ENCODE peak calls at places on chromosomes 3 and 15, in five cellular contexts. One of them, this sample, is unnamed.

GRCh38 chr3:187735837-187736236 is 9.4 kb downstream of the BCL6 start:
- DNase-seq in cardiac fibroblast: no peak
- DNase-seq in GOT3: no peak
- DNase-seq in ACHN: no peak
- DNase-seq in stimulated activated CD4-positive, alpha-beta T cell treated with anti-CD3 and anti-CD28 coated beads, Interleukin-2, amount 100 ng/mL, for 48 hours: no peak
- DNase-seq in this sample: no peak

GRCh38 chr3:124800076-124800475 is 69.8 kb downstream of the UMPS start:
- DNase-seq in ACHN: no peak
- DNase-seq in cardiac fibroblast: no peak
- DNase-seq in GOT3: no peak
- DNase-seq in stimulated activated CD4-positive, alpha-beta T cell treated with anti-CD3 and anti-CD28 coated beads, Interleukin-2, amount 100 ng/mL, for 48 hours: no peak
- DNase-seq in this sample: no peak

GRCh38 chr3:119309591-119309990 is 15.4 kb downstream of the ARHGAP31 start:
- DNase-seq in ACHN: no peak
- DNase-seq in stimulated activated CD4-positive, alpha-beta T cell treated with anti-CD3 and anti-CD28 coated beads, Interleukin-2, amount 100 ng/mL, for 48 hours: no peak
- DNase-seq in cardiac fibroblast: no peak
- DNase-seq in GOT3: no peak
- DNase-seq in this sample: no peak

GRCh38 chr3:116007000-116007399 is 383.7 kb downstream of the GAP43 start:
- DNase-seq in cardiac fibroblast: no peak
- DNase-seq in GOT3: no peak
- DNase-seq in ACHN: no peak
- DNase-seq in stimulated activated CD4-positive, alpha-beta T cell treated with anti-CD3 and anti-CD28 coated beads, Interleukin-2, amount 100 ng/mL, for 48 hours: no peak
- DNase-seq in this sample: no peak

GRCh38 chr15:28017423-28017924 is 81.6 kb downstream of the OCA2 start:
- DNase-seq in cardiac fibroblast: no peak
- DNase-seq in stimulated activated CD4-positive, alpha-beta T cell treated with anti-CD3 and anti-CD28 coated beads, Interleukin-2, amount 100 ng/mL, for 48 hours: no peak
- DNase-seq in GOT3: no peak
- DNase-seq in ACHN: peak; percentile 2
- DNase-seq in this sample: peak; percentile 52

GRCh38 chr3:62556121-62556520 is 182.8 kb upstream of the FEZF2 start:
- DNase-seq in ACHN: no peak
- DNase-seq in stimulated activated CD4-positive, alpha-beta T cell treated with anti-CD3 and anti-CD28 coated beads, Interleukin-2, amount 100 ng/mL, for 48 hours: no peak
- DNase-seq in cardiac fibroblast: no peak
- DNase-seq in GOT3: no peak
- DNase-seq in this sample: no peak

GRCh38 chr3:111852540-111852939 is 6.5 kb upstream of the PHLDB2 start:
- DNase-seq in stimulated activated CD4-positive, alpha-beta T cell treated with anti-CD3 and anti-CD28 coated beads, Interleukin-2, amount 100 ng/mL, for 48 hours: no peak
- DNase-seq in ACHN: no peak
- DNase-seq in cardiac fibroblast: peak; percentile 42
- DNase-seq in GOT3: no peak
- DNase-seq in this sample: no peak

GRCh38 chr15:40046721-40047412 is 7.9 kb upstream of the SRP14 start:
- DNase-seq in cardiac fibroblast: peak; percentile 42
- DNase-seq in stimulated activated CD4-positive, alpha-beta T cell treated with anti-CD3 and anti-CD28 coated beads, Interleukin-2, amount 100 ng/mL, for 48 hours: no peak
- DNase-seq in ACHN: peak; percentile 76
- DNase-seq in GOT3: no peak
- DNase-seq in this sample: peak; percentile 47

GRCh38 chr15:33292718-33293307 is 18.0 kb upstream of the RYR3 start:
- DNase-seq in cardiac fibroblast: peak; percentile 62
- DNase-seq in stimulated activated CD4-positive, alpha-beta T cell treated with anti-CD3 and anti-CD28 coated beads, Interleukin-2, amount 100 ng/mL, for 48 hours: peak; percentile 48
- DNase-seq in ACHN: peak; percentile 64
- DNase-seq in GOT3: no peak
- DNase-seq in this sample: peak; percentile 85

GRCh38 chr15:85772668-85773067 is 22.1 kb downstream of the KLHL25 start:
- DNase-seq in GOT3: no peak
- DNase-seq in stimulated activated CD4-positive, alpha-beta T cell treated with anti-CD3 and anti-CD28 coated beads, Interleukin-2, amount 100 ng/mL, for 48 hours: no peak
- DNase-seq in ACHN: no peak
- DNase-seq in cardiac fibroblast: no peak
- DNase-seq in this sample: no peak

GRCh38 chr3:140022061-140022781 is 87.2 kb downstream of the CLSTN2 start:
- DNase-seq in ACHN: no peak
- DNase-seq in cardiac fibroblast: no peak
- DNase-seq in stimulated activated CD4-positive, alpha-beta T cell treated with anti-CD3 and anti-CD28 coated beads, Interleukin-2, amount 100 ng/mL, for 48 hours: no peak
- DNase-seq in GOT3: no peak
- DNase-seq in this sample: no peak

GRCh38 chr3:13857702-13858380 is 22.0 kb downstream of the WNT7A start:
- DNase-seq in cardiac fibroblast: no peak
- DNase-seq in stimulated activated CD4-positive, alpha-beta T cell treated with anti-CD3 and anti-CD28 coated beads, Interleukin-2, amount 100 ng/mL, for 48 hours: no peak
- DNase-seq in ACHN: no peak
- DNase-seq in GOT3: no peak
- DNase-seq in this sample: no peak

GRCh38 chr3:177982034-177982433 is 554.2 kb upstream of the KCNMB2 start:
- DNase-seq in ACHN: no peak
- DNase-seq in cardiac fibroblast: no peak
- DNase-seq in GOT3: no peak
- DNase-seq in stimulated activated CD4-positive, alpha-beta T cell treated with anti-CD3 and anti-CD28 coated beads, Interleukin-2, amount 100 ng/mL, for 48 hours: no peak
- DNase-seq in this sample: no peak

GRCh38 chr3:17151598-17152373 is 267.0 kb downstream of the PLCL2 start:
- DNase-seq in GOT3: peak; percentile 11
- DNase-seq in stimulated activated CD4-positive, alpha-beta T cell treated with anti-CD3 and anti-CD28 coated beads, Interleukin-2, amount 100 ng/mL, for 48 hours: peak; percentile 69
- DNase-seq in cardiac fibroblast: no peak
- DNase-seq in ACHN: no peak
- DNase-seq in this sample: no peak

GRCh38 chr15:89806217-89806564 is 8.5 kb downstream of the ANPEP start:
- DNase-seq in ACHN: no peak
- DNase-seq in stimulated activated CD4-positive, alpha-beta T cell treated with anti-CD3 and anti-CD28 coated beads, Interleukin-2, amount 100 ng/mL, for 48 hours: no peak
- DNase-seq in cardiac fibroblast: no peak
- DNase-seq in GOT3: no peak
- DNase-seq in this sample: no peak

GRCh38 chr3:49900491-49901153 is 3.1 kb downstream of the MST1R start:
- DNase-seq in stimulated activated CD4-positive, alpha-beta T cell treated with anti-CD3 and anti-CD28 coated beads, Interleukin-2, amount 100 ng/mL, for 48 hours: no peak
- DNase-seq in ACHN: peak; percentile 85
- DNase-seq in cardiac fibroblast: peak; percentile 35
- DNase-seq in GOT3: peak; percentile 31
- DNase-seq in this sample: peak; percentile 88

GRCh38 chr3:43105597-43106292 is at the start of gene POMGNT2:
- DNase-seq in stimulated activated CD4-positive, alpha-beta T cell treated with anti-CD3 and anti-CD28 coated beads, Interleukin-2, amount 100 ng/mL, for 48 hours: peak; percentile 85
- DNase-seq in cardiac fibroblast: peak; percentile 85
- DNase-seq in ACHN: peak; percentile 86
- DNase-seq in GOT3: peak; percentile 67
- DNase-seq in this sample: peak; percentile 75

GRCh38 chr3:49327485-49327884 is 12.4 kb downstream of the USP4 start:
- DNase-seq in ACHN: peak; percentile 38
- DNase-seq in cardiac fibroblast: no peak
- DNase-seq in GOT3: no peak
- DNase-seq in stimulated activated CD4-positive, alpha-beta T cell treated with anti-CD3 and anti-CD28 coated beads, Interleukin-2, amount 100 ng/mL, for 48 hours: no peak
- DNase-seq in this sample: peak; percentile 37

GRCh38 chr15:33737687-33738606 is 230.3 kb upstream of the CHRM5 start:
- DNase-seq in cardiac fibroblast: peak; percentile 41
- DNase-seq in GOT3: no peak
- DNase-seq in ACHN: peak; percentile 51
- DNase-seq in stimulated activated CD4-positive, alpha-beta T cell treated with anti-CD3 and anti-CD28 coated beads, Interleukin-2, amount 100 ng/mL, for 48 hours: peak; percentile 43
- DNase-seq in this sample: peak; percentile 65

GRCh38 chr15:42919794-42920280 is 741 bp downstream of the TTBK2 start:
- DNase-seq in ACHN: peak; percentile 52
- DNase-seq in GOT3: no peak
- DNase-seq in stimulated activated CD4-positive, alpha-beta T cell treated with anti-CD3 and anti-CD28 coated beads, Interleukin-2, amount 100 ng/mL, for 48 hours: peak; percentile 13
- DNase-seq in cardiac fibroblast: peak; percentile 41
- DNase-seq in this sample: peak; percentile 57

GRCh38 chr15:73910904-73911303 is 15.4 kb upstream of the LOXL1 start:
- DNase-seq in cardiac fibroblast: no peak
- DNase-seq in ACHN: no peak
- DNase-seq in GOT3: no peak
- DNase-seq in stimulated activated CD4-positive, alpha-beta T cell treated with anti-CD3 and anti-CD28 coated beads, Interleukin-2, amount 100 ng/mL, for 48 hours: no peak
- DNase-seq in this sample: no peak

GRCh38 chr3:168655591-168655990 is 559.9 kb upstream of the GOLIM4 start:
- DNase-seq in cardiac fibroblast: no peak
- DNase-seq in stimulated activated CD4-positive, alpha-beta T cell treated with anti-CD3 and anti-CD28 coated beads, Interleukin-2, amount 100 ng/mL, for 48 hours: no peak
- DNase-seq in GOT3: no peak
- DNase-seq in ACHN: no peak
- DNase-seq in this sample: no peak

GRCh38 chr3:190616627-190617026 is 102.7 kb downstream of the IL1RAP start:
- DNase-seq in stimulated activated CD4-positive, alpha-beta T cell treated with anti-CD3 and anti-CD28 coated beads, Interleukin-2, amount 100 ng/mL, for 48 hours: no peak
- DNase-seq in cardiac fibroblast: no peak
- DNase-seq in GOT3: no peak
- DNase-seq in ACHN: no peak
- DNase-seq in this sample: no peak

GRCh38 chr3:78497025-78497424 is 1270.8 kb downstream of the ROBO1 start:
- DNase-seq in ACHN: no peak
- DNase-seq in GOT3: no peak
- DNase-seq in stimulated activated CD4-positive, alpha-beta T cell treated with anti-CD3 and anti-CD28 coated beads, Interleukin-2, amount 100 ng/mL, for 48 hours: no peak
- DNase-seq in cardiac fibroblast: no peak
- DNase-seq in this sample: no peak

GRCh38 chr3:113552851-113553250 is 20.5 kb downstream of the SIDT1 start:
- DNase-seq in ACHN: no peak
- DNase-seq in stimulated activated CD4-positive, alpha-beta T cell treated with anti-CD3 and anti-CD28 coated beads, Interleukin-2, amount 100 ng/mL, for 48 hours: no peak
- DNase-seq in cardiac fibroblast: no peak
- DNase-seq in GOT3: no peak
- DNase-seq in this sample: peak; percentile 58

GRCh38 chr15:69648775-69649735 is 196.4 kb downstream of the RPLP1 start:
- DNase-seq in GOT3: no peak
- DNase-seq in cardiac fibroblast: no peak
- DNase-seq in stimulated activated CD4-positive, alpha-beta T cell treated with anti-CD3 and anti-CD28 coated beads, Interleukin-2, amount 100 ng/mL, for 48 hours: no peak
- DNase-seq in ACHN: no peak
- DNase-seq in this sample: no peak

GRCh38 chr15:90184786-90185704 is 16.1 kb upstream of the SEMA4B start:
- DNase-seq in stimulated activated CD4-positive, alpha-beta T cell treated with anti-CD3 and anti-CD28 coated beads, Interleukin-2, amount 100 ng/mL, for 48 hours: peak; percentile 45
- DNase-seq in ACHN: peak; percentile 78
- DNase-seq in GOT3: no peak
- DNase-seq in cardiac fibroblast: peak; percentile 47
- DNase-seq in this sample: peak; percentile 91

GRCh38 chr3:170429050-170429449 is 10.4 kb downstream of the CLDN11 start:
- DNase-seq in cardiac fibroblast: peak; percentile 39
- DNase-seq in GOT3: no peak
- DNase-seq in stimulated activated CD4-positive, alpha-beta T cell treated with anti-CD3 and anti-CD28 coated beads, Interleukin-2, amount 100 ng/mL, for 48 hours: no peak
- DNase-seq in ACHN: peak; percentile 51
- DNase-seq in this sample: peak; percentile 50

GRCh38 chr15:41024880-41025279 is 71.6 kb downstream of the CHAC1 start:
- DNase-seq in ACHN: no peak
- DNase-seq in cardiac fibroblast: no peak
- DNase-seq in stimulated activated CD4-positive, alpha-beta T cell treated with anti-CD3 and anti-CD28 coated beads, Interleukin-2, amount 100 ng/mL, for 48 hours: no peak
- DNase-seq in GOT3: no peak
- DNase-seq in this sample: no peak

GRCh38 chr15:40999190-40999589 is 45.9 kb downstream of the CHAC1 start:
- DNase-seq in GOT3: no peak
- DNase-seq in ACHN: no peak
- DNase-seq in stimulated activated CD4-positive, alpha-beta T cell treated with anti-CD3 and anti-CD28 coated beads, Interleukin-2, amount 100 ng/mL, for 48 hours: no peak
- DNase-seq in cardiac fibroblast: no peak
- DNase-seq in this sample: no peak

GRCh38 chr15:27854601-27855000 is 244.5 kb downstream of the OCA2 start:
- DNase-seq in stimulated activated CD4-positive, alpha-beta T cell treated with anti-CD3 and anti-CD28 coated beads, Interleukin-2, amount 100 ng/mL, for 48 hours: no peak
- DNase-seq in ACHN: no peak
- DNase-seq in GOT3: no peak
- DNase-seq in cardiac fibroblast: no peak
- DNase-seq in this sample: no peak

GRCh38 chr3:66442254-66443249 is 58.3 kb downstream of the LRIG1 start:
- DNase-seq in ACHN: peak; percentile 44
- DNase-seq in cardiac fibroblast: peak; percentile 82
- DNase-seq in GOT3: no peak
- DNase-seq in stimulated activated CD4-positive, alpha-beta T cell treated with anti-CD3 and anti-CD28 coated beads, Interleukin-2, amount 100 ng/mL, for 48 hours: no peak
- DNase-seq in this sample: peak; percentile 3

GRCh38 chr3:107523361-107524213 is 825 bp downstream of the BBX start:
- DNase-seq in GOT3: peak; percentile 58
- DNase-seq in ACHN: peak; percentile 39
- DNase-seq in stimulated activated CD4-positive, alpha-beta T cell treated with anti-CD3 and anti-CD28 coated beads, Interleukin-2, amount 100 ng/mL, for 48 hours: peak; percentile 37
- DNase-seq in cardiac fibroblast: peak; percentile 64
- DNase-seq in this sample: peak; percentile 77

GRCh38 chr15:31202953-31203352 is 101.4 kb upstream of the TRPM1 start:
- DNase-seq in stimulated activated CD4-positive, alpha-beta T cell treated with anti-CD3 and anti-CD28 coated beads, Interleukin-2, amount 100 ng/mL, for 48 hours: no peak
- DNase-seq in GOT3: no peak
- DNase-seq in ACHN: no peak
- DNase-seq in cardiac fibroblast: no peak
- DNase-seq in this sample: peak; percentile 23

GRCh38 chr3:191020730-191021405 is 158.4 kb upstream of the GMNC start:
- DNase-seq in cardiac fibroblast: no peak
- DNase-seq in ACHN: no peak
- DNase-seq in stimulated activated CD4-positive, alpha-beta T cell treated with anti-CD3 and anti-CD28 coated beads, Interleukin-2, amount 100 ng/mL, for 48 hours: no peak
- DNase-seq in GOT3: no peak
- DNase-seq in this sample: no peak

GRCh38 chr15:82174471-82174870 is 88.1 kb downstream of the EFL1 start:
- DNase-seq in stimulated activated CD4-positive, alpha-beta T cell treated with anti-CD3 and anti-CD28 coated beads, Interleukin-2, amount 100 ng/mL, for 48 hours: no peak
- DNase-seq in ACHN: no peak
- DNase-seq in cardiac fibroblast: no peak
- DNase-seq in GOT3: no peak
- DNase-seq in this sample: no peak

GRCh38 chr3:127005864-127006500 is 23.1 kb downstream of the PLXNA1 start:
- DNase-seq in stimulated activated CD4-positive, alpha-beta T cell treated with anti-CD3 and anti-CD28 coated beads, Interleukin-2, amount 100 ng/mL, for 48 hours: no peak
- DNase-seq in cardiac fibroblast: peak; percentile 17
- DNase-seq in GOT3: no peak
- DNase-seq in ACHN: no peak
- DNase-seq in this sample: no peak

This sample was measured in HT-29.